ENCODE peak calls at places on chromosomes 6 and 20, in six cellular contexts. B, R, U, Z, A and L are unnamed samples.

GRCh38 chr20:792248-792647 is 23.9 kb upstream of the SLC52A3 start:
- DNase-seq in B (no peak), R (no peak), U (no peak), Z (no peak), A (no peak), L (no peak)

GRCh38 chr6:3398165-3398562 is 58.7 kb downstream of the SLC22A23 start:
- DNase-seq in B (no peak), R (no peak), U (no peak), Z (no peak), A (no peak), L (no peak)

GRCh38 chr6:15662246-15663056 is at the start of gene DTNBP1:
- DNase-seq in B (peak), R (peak), U (peak), Z (no peak), A (peak), L (peak)

GRCh38 chr6:22783921-22784320 is 214.6 kb downstream of the HDGFL1 start:
- DNase-seq in B (no peak), R (no peak), U (no peak), Z (no peak), A (no peak), L (no peak)

GRCh38 chr20:2292711-2293110 is 3.1 kb upstream of the TGM3 start:
- DNase-seq in B (no peak), R (peak), U (peak), Z (no peak), A (no peak), L (no peak)

GRCh38 chr20:445514-446336 is 16.6 kb downstream of the TBC1D20 start:
- DNase-seq in B (no peak), R (no peak), U (no peak), Z (no peak), A (no peak), L (no peak)

GRCh38 chr6:108114861-108115597 is 40.5 kb upstream of the OSTM1 start:
- DNase-seq in B (peak), R (peak), U (no peak), Z (peak), A (peak), L (no peak)

GRCh38 chr6:166766769-166767168 is 139.7 kb upstream of the RPS6KA2 start:
- DNase-seq in B (no peak), R (no peak), U (no peak), Z (no peak), A (no peak), L (no peak)

GRCh38 chr20:15977758-15978157 is 595.5 kb downstream of the KIF16B start:
- DNase-seq in B (no peak), R (no peak), U (no peak), Z (no peak), A (no peak), L (no peak)

GRCh38 chr6:160992323-160993314 is 1.1 kb downstream of the MAP3K4 start:
- DNase-seq in B (peak), R (peak), U (no peak), Z (no peak), A (peak), L (peak)

GRCh38 chr6:105372862-105373182 is 30.1 kb downstream of the PREP start:
- DNase-seq in B (no peak), R (no peak), U (no peak), Z (no peak), A (no peak), L (no peak)

GRCh38 chr6:141957271-141957670 is 175.5 kb upstream of the GJE1 start:
- DNase-seq in B (no peak), R (no peak), U (no peak), Z (no peak), A (no peak), L (no peak)

DNA sequence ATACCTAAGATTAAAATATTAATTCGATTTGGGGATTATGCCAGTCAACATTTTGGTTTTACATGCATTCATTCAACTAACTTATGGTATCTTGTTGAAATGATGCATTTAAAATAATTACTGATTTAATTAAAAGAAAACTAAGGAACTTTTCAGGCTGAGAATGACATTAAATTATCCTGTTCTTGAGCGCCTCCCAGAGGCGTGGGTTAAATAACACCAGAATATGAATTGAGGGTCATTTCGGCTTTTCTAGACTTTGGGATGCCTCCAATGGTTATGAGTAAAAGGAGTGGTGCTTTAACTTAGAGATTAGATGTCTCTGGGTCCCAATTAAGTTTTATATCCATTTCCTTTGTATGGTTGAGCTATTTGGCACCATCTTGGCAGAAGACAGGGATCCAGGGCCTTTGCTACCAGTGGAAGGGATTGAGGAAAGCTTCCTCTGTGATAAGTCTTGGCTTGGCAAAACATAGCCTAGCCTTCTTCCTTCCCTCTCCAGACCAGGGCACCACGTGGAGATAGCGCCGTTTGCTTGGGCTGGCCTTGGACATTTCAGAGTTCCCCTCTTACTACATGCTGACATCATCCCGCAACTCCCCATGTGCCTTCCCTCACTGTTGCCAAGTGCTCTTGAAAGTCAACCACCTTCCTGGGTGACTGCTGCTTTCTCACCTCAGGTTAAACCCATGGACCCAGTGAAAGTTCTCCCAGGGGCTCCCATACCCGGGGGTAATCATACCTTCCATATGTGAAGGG is 28.7 kb downstream of the GNAS start:
- DNase-seq in B (peak), R (no peak), U (no peak), Z (no peak), A (no peak), L (no peak)
- TF ChIP-seq CTCF in B (peak), R (no peak), U (no peak), Z (no peak), A (peak), L (no peak)

GRCh38 chr6:81767163-81768000 is 14.9 kb upstream of the TENT5A start:
- DNase-seq in B (no peak), R (peak), U (no peak), Z (no peak), A (peak), L (no peak)

GRCh38 chr6:81770395-81770794 is 17.9 kb upstream of the TENT5A start:
- DNase-seq in B (no peak), R (no peak), U (no peak), Z (no peak), A (no peak), L (no peak)

GRCh38 chr6:81768150-81768942 is 15.9 kb upstream of the TENT5A start:
- DNase-seq in B (no peak), R (no peak), U (no peak), Z (no peak), A (no peak), L (no peak)

GRCh38 chr6:81772741-81773140 is 20.3 kb upstream of the TENT5A start:
- DNase-seq in B (peak), R (peak), U (no peak), Z (no peak), A (peak), L (peak)

GRCh38 chr6:81769834-81770233 is 17.4 kb upstream of the TENT5A start:
- DNase-seq in B (no peak), R (peak), U (no peak), Z (no peak), A (no peak), L (no peak)
- TF ChIP-seq CTCF in B (no peak), R (no peak), U (no peak), Z (no peak), A (no peak), L (no peak)

GRCh38 chr20:12358006-12358654 is 440.4 kb downstream of the BTBD3 start:
- DNase-seq in B (no peak), R (no peak), U (no peak), Z (no peak), A (no peak), L (no peak)
- TF ChIP-seq CTCF in B (no peak), R (peak), U (no peak), Z (no peak), A (peak), L (no peak)

DNA sequence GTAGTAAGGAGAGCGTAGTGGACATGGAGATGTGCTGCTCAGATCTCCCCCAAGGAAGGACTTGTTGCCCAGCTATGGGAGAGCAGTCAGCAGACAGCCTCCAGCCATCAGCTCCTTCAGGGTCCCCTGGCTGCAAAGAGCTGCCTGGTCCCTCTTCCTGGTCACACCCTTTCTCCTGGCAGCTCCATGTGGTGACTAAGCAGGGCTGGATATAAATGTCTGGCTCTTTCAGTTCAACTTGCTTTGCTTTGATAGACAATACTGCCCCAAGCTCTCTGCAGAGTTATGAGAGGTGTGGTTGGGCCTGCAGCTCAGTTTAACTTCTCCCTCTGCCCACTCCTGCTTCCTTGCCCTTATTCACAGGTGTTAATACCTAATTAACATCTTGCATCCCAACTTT is 64.1 kb upstream of the DDR1 start:
- DNase-seq in B (no peak), R (peak), U (peak), Z (no peak), A (peak), L (no peak)
- TF ChIP-seq CTCF in B (no peak), R (peak), U (no peak), Z (no peak), A (peak), L (no peak)

GRCh38 chr6:51569594-51569993 is 517.8 kb downstream of the PKHD1 start:
- DNase-seq in B (no peak), R (no peak), U (no peak), Z (no peak), A (no peak), L (no peak)
- TF ChIP-seq CTCF in B (no peak), R (no peak), U (no peak), Z (no peak), A (no peak), L (no peak)

DNA sequence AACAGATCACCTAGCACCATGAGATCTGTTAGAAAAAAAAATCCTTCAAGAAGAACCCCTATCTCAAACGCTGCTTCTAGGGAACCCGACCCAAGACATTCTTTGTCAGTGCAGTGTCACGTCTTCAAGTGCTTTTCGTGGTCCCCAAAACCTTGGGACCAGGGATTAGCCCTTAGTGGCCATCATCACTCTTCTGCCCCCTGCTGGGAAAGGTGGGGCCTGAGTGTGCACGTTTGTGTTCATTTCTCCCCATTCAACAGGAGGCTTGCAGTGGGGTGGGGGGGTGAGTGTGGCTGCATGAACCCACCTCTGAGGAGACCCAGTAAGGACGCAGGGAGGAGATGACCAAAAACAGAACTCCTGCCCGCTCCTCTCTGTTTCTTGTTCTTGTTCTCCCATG is 218.2 kb upstream of the RNF24 start:
- DNase-seq in B (peak), R (no peak), U (no peak), Z (no peak), A (no peak), L (no peak)
- TF ChIP-seq CTCF in B (no peak), R (peak), U (no peak), Z (peak), A (peak), L (no peak)

GRCh38 chr20:8639112-8639778 is 429.6 kb upstream of the PLCB4 start:
- DNase-seq in B (no peak), R (no peak), U (no peak), Z (no peak), A (no peak), L (no peak)
- TF ChIP-seq CTCF in B (no peak), R (no peak), U (no peak), Z (no peak), A (no peak), L (no peak)

GRCh38 chr6:55528624-55529023 is 50.4 kb downstream of the HMGCLL1 start:
- DNase-seq in B (no peak), R (peak), U (no peak), Z (peak), A (peak), L (peak)
- TF ChIP-seq CTCF in B (no peak), R (peak), U (no peak), Z (peak), A (peak), L (no peak)

GRCh38 chr6:148179786-148180185 is 162.9 kb upstream of the SASH1 start:
- DNase-seq in B (peak), R (peak), U (no peak), Z (no peak), A (peak), L (no peak)
- TF ChIP-seq CTCF in B (peak), R (peak), U (no peak), Z (peak), A (peak), L (no peak)

GRCh38 chr20:62776035-62776691 is 20.1 kb upstream of the MRGBP start:
- DNase-seq in B (no peak), R (no peak), U (no peak), Z (no peak), A (no peak), L (no peak)
- TF ChIP-seq CTCF in B (no peak), R (no peak), U (no peak), Z (no peak), A (no peak), L (no peak)